ENCODE peak calls at places on chromosome 19, in six cellular contexts. One of them, this sample, is unnamed.

GRCh38 chr19:14031719-14032480 is at the start of gene IL27RA:
- DNase-seq in K562: peak; percentile 88
- DNase-seq in GM12878: peak; percentile 40
- DNase-seq in H1: peak; percentile 84
- DNase-seq in HCT116: no peak
- DNase-seq in HepG2: peak; percentile 46
- DNase-seq in this sample: peak; percentile 56

GRCh38 chr19:10007366-10007765 is 2.9 kb downstream of the COL5A3 start:
- DNase-seq in H1: no peak
- DNase-seq in K562: no peak
- DNase-seq in GM12878: no peak
- DNase-seq in HCT116: no peak
- DNase-seq in HepG2: no peak
- DNase-seq in this sample: no peak

GRCh38 chr19:46413262-46414031 is at the start of gene CCDC8:
- DNase-seq in HepG2: no peak
- DNase-seq in GM12878: no peak
- DNase-seq in HCT116: no peak
- DNase-seq in K562: peak; percentile 98
- DNase-seq in H1: peak; percentile 91
- DNase-seq in this sample: peak; percentile 92

GRCh38 chr19:782195-783043 is 14.8 kb upstream of the PTBP1 start:
- DNase-seq in GM12878: no peak
- DNase-seq in K562: no peak
- DNase-seq in H1: peak; percentile 80
- DNase-seq in HepG2: peak; percentile 89
- DNase-seq in HCT116: no peak
- DNase-seq in this sample: peak; percentile 69

GRCh38 chr19:18743281-18743825 is 47.8 kb downstream of the COMP start:
- DNase-seq in K562: peak; percentile 94
- DNase-seq in HepG2: no peak
- DNase-seq in GM12878: no peak
- DNase-seq in H1: no peak
- DNase-seq in HCT116: no peak
- DNase-seq in this sample: no peak

GRCh38 chr19:5593963-5594255 is 26.2 kb upstream of the TINCR start:
- DNase-seq in HCT116: no peak
- DNase-seq in K562: no peak
- DNase-seq in GM12878: no peak
- DNase-seq in HepG2: no peak
- DNase-seq in H1: no peak
- DNase-seq in this sample: no peak

GRCh38 chr19:46466536-46467199 is 4.7 kb downstream of the PNMA8A start:
- DNase-seq in K562: no peak
- DNase-seq in GM12878: peak; percentile 55
- DNase-seq in HepG2: no peak
- DNase-seq in HCT116: no peak
- DNase-seq in H1: no peak
- DNase-seq in this sample: no peak

GRCh38 chr19:37980419-37980975 is 73.5 kb downstream of the SIPA1L3 start:
- DNase-seq in K562: no peak
- DNase-seq in GM12878: no peak
- DNase-seq in HepG2: no peak
- DNase-seq in H1: no peak
- DNase-seq in HCT116: no peak
- DNase-seq in this sample: no peak

GRCh38 chr19:55419624-55420236 is 12.1 kb upstream of the UBE2S start:
- DNase-seq in K562: no peak
- DNase-seq in H1: no peak
- DNase-seq in HepG2: no peak
- DNase-seq in HCT116: no peak
- DNase-seq in GM12878: no peak
- DNase-seq in this sample: no peak

GRCh38 chr19:1929051-1929742 is 11.8 kb upstream of the CSNK1G2 start:
- DNase-seq in H1: peak; percentile 95
- DNase-seq in HepG2: peak; percentile 65
- DNase-seq in K562: peak; percentile 86
- DNase-seq in GM12878: no peak
- DNase-seq in HCT116: peak; percentile 61
- DNase-seq in this sample: peak; percentile 71

GRCh38 chr19:18063463-18063862 is 23.3 kb downstream of the IL12RB1 start:
- DNase-seq in HepG2: peak; percentile 50
- DNase-seq in HCT116: no peak
- DNase-seq in GM12878: no peak
- DNase-seq in H1: peak; percentile 71
- DNase-seq in K562: peak; percentile 65
- DNase-seq in this sample: peak; percentile 32

GRCh38 chr19:27779953-27780352 is 1433.0 kb downstream of the UQCRFS1 start:
- DNase-seq in HepG2: no peak
- DNase-seq in HCT116: no peak
- DNase-seq in GM12878: no peak
- DNase-seq in K562: no peak
- DNase-seq in H1: no peak
- DNase-seq in this sample: no peak

GRCh38 chr19:49710372-49710951 is 19.5 kb downstream of the CPT1C start:
- DNase-seq in GM12878: no peak
- DNase-seq in HCT116: peak; percentile 48
- DNase-seq in H1: no peak
- DNase-seq in HepG2: no peak
- DNase-seq in K562: peak; percentile 81
- DNase-seq in this sample: no peak

GRCh38 chr19:5324947-5325346 is 15.7 kb downstream of the PTPRS start:
- DNase-seq in K562: no peak
- DNase-seq in HepG2: no peak
- DNase-seq in GM12878: no peak
- DNase-seq in HCT116: no peak
- DNase-seq in H1: no peak
- DNase-seq in this sample: no peak

GRCh38 chr19:17327068-17327653 is 7.5 kb downstream of the ANO8 start:
- DNase-seq in HepG2: no peak
- DNase-seq in H1: no peak
- DNase-seq in HCT116: no peak
- DNase-seq in K562: no peak
- DNase-seq in GM12878: no peak
- DNase-seq in this sample: no peak

GRCh38 chr19:30340724-30341595 is 31.2 kb upstream of the ZNF536 start:
- DNase-seq in H1: no peak
- DNase-seq in HepG2: no peak
- DNase-seq in GM12878: no peak
- DNase-seq in HCT116: no peak
- DNase-seq in K562: no peak
- DNase-seq in this sample: no peak

GRCh38 chr19:46904114-46905060 is 43.6 kb downstream of the ARHGAP35 start:
- DNase-seq in GM12878: no peak
- DNase-seq in K562: no peak
- DNase-seq in HCT116: no peak
- DNase-seq in HepG2: no peak
- DNase-seq in H1: no peak
- DNase-seq in this sample: no peak

GRCh38 chr19:38425810-38426466 is at the start of gene RASGRP4:
- DNase-seq in K562: peak; percentile 81
- DNase-seq in GM12878: no peak
- DNase-seq in HCT116: no peak
- DNase-seq in H1: peak; percentile 56
- DNase-seq in HepG2: no peak
- DNase-seq in this sample: no peak

GRCh38 chr19:53192771-53193533 is at the start of gene ZNF665:
- DNase-seq in HCT116: no peak
- DNase-seq in K562: peak; percentile 92
- DNase-seq in HepG2: no peak
- DNase-seq in GM12878: no peak
- DNase-seq in H1: peak; percentile 82
- DNase-seq in this sample: peak; percentile 72

GRCh38 chr19:518292-519231 is 11.3 kb downstream of the TPGS1 start:
- DNase-seq in GM12878: no peak
- DNase-seq in HepG2: no peak
- DNase-seq in K562: peak; percentile 81
- DNase-seq in HCT116: no peak
- DNase-seq in H1: peak; percentile 75
- DNase-seq in this sample: no peak

GRCh38 chr19:44609219-44609618 is 4.1 kb upstream of the IGSF23 start:
- DNase-seq in HepG2: no peak
- DNase-seq in HCT116: no peak
- DNase-seq in H1: no peak
- DNase-seq in GM12878: no peak
- DNase-seq in K562: no peak
- DNase-seq in this sample: no peak

GRCh38 chr19:43546581-43546980 is 13.6 kb downstream of the ZNF575 start:
- DNase-seq in K562: no peak
- DNase-seq in HCT116: no peak
- DNase-seq in H1: no peak
- DNase-seq in HepG2: no peak
- DNase-seq in GM12878: no peak
- DNase-seq in this sample: no peak

GRCh38 chr19:39544201-39544903 is 4.4 kb upstream of the EID2 start:
- DNase-seq in HCT116: no peak
- DNase-seq in GM12878: no peak
- DNase-seq in H1: no peak
- DNase-seq in HepG2: no peak
- DNase-seq in K562: no peak
- DNase-seq in this sample: no peak

GRCh38 chr19:31979362-31979761 is 366.0 kb upstream of the ZNF507 start:
- DNase-seq in GM12878: no peak
- DNase-seq in H1: no peak
- DNase-seq in HCT116: no peak
- DNase-seq in K562: no peak
- DNase-seq in HepG2: no peak
- DNase-seq in this sample: no peak

GRCh38 chr19:13788991-13789390 is 6.3 kb upstream of the ZSWIM4 start:
- DNase-seq in GM12878: no peak
- DNase-seq in K562: no peak
- DNase-seq in HepG2: no peak
- DNase-seq in HCT116: no peak
- DNase-seq in H1: no peak
- DNase-seq in this sample: no peak

GRCh38 chr19:1507192-1507660 is 5.6 kb downstream of the ADAMTSL5 start:
- DNase-seq in HepG2: no peak
- DNase-seq in GM12878: no peak
- DNase-seq in HCT116: no peak
- DNase-seq in K562: no peak
- DNase-seq in H1: no peak
- DNase-seq in this sample: no peak

GRCh38 chr19:43763473-43763939 is 8.7 kb upstream of the SMG9 start:
- DNase-seq in HepG2: no peak
- DNase-seq in K562: peak; percentile 38
- DNase-seq in H1: no peak
- DNase-seq in GM12878: no peak
- DNase-seq in HCT116: no peak
- DNase-seq in this sample: no peak

GRCh38 chr19:41321600-41322270 is 11.8 kb downstream of the CCDC97 start:
- DNase-seq in HCT116: no peak
- DNase-seq in H1: peak; percentile 80
- DNase-seq in HepG2: peak; percentile 82
- DNase-seq in GM12878: no peak
- DNase-seq in K562: peak; percentile 71
- DNase-seq in this sample: no peak
- TF ChIP-seq ZNF274 in HCT116: no peak
- TF ChIP-seq ZNF274 in H1: no peak
- TF ChIP-seq ZNF274 in HepG2: peak; percentile 48
- TF ChIP-seq ZNF274 in GM12878: no peak
- TF ChIP-seq ZNF274 in K562: no peak
- TF ChIP-seq ZNF274 in this sample: no peak

DNA sequence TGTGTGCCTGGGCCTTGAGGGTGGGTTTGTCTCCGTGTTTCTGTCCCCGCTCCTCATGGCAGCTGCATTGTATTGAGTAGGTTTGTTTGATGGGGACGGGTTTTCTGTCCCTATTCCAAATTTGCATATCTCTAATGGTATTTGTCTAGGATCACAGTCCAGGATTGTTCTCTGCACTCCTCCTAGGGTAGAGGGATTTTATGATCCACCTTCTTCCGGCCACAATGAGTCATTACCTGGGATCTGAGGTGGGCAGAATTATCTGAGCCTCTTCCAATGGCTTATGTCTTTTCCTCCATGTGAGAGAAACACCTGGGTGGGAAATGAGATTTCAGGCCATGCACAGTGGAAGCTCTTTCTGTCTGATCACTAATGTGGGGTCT is 9.7 kb upstream of the LILRB3 start:
- DNase-seq in GM12878: no peak
- DNase-seq in HCT116: no peak
- DNase-seq in K562: no peak
- DNase-seq in H1: no peak
- DNase-seq in HepG2: peak; percentile 39
- DNase-seq in this sample: no peak
- H3K4me3 ChIP-seq in GM12878: no peak overlapping the region
- H3K4me3 ChIP-seq in HCT116: no peak overlapping the region
- H3K4me3 ChIP-seq in K562: no peak overlapping the region
- H3K4me3 ChIP-seq in H1: no peak overlapping the region
- H3K4me3 ChIP-seq in HepG2: no peak overlapping the region
- H3K4me3 ChIP-seq in this sample: no peak overlapping the region

DNA sequence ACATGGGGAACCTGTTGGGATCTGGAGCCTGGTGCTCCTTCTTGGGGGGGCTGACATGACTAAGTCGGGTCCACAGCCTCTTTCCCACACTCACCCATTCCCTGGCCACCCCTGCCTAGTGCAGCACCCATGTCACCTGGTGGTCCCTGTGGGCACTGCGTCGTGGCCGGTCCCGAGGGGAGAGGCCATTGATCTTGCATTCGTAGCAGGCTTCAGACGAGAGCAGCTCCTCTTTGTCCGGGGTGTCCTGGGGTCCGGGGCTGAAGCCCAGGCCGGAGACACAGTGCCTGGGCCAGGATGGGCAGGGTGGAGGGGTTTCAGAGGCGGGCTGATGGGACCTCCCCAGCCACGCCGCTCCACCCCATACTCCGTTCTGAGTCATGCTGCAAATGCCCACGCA is 19.4 kb downstream of the CCL25 start:
- DNase-seq in K562: no peak
- DNase-seq in GM12878: no peak
- DNase-seq in HepG2: no peak
- DNase-seq in HCT116: no peak
- DNase-seq in H1: no peak
- DNase-seq in this sample: no peak
- TF ChIP-seq ZNF274 in K562: no peak
- TF ChIP-seq ZNF274 in GM12878: no peak
- TF ChIP-seq ZNF274 in HepG2: no peak
- TF ChIP-seq ZNF274 in HCT116: no peak
- TF ChIP-seq ZNF274 in H1: no peak
- TF ChIP-seq ZNF274 in this sample: no peak

GRCh38 chr19:15123900-15124299 is 16.7 kb downstream of the SYDE1 start:
- DNase-seq in GM12878: no peak
- DNase-seq in H1: no peak
- DNase-seq in HCT116: no peak
- DNase-seq in HepG2: no peak
- DNase-seq in K562: no peak
- DNase-seq in this sample: no peak
- H3K4me3 ChIP-seq in GM12878: peak overlapping the region; percentile 82
- H3K4me3 ChIP-seq in H1: no peak overlapping the region
- H3K4me3 ChIP-seq in HCT116: no peak overlapping the region
- H3K4me3 ChIP-seq in HepG2: peak overlapping the region; percentile 75
- H3K4me3 ChIP-seq in K562: no peak overlapping the region
- H3K4me3 ChIP-seq in this sample: peak overlapping the region; percentile 76

GRCh38 chr19:33194884-33195710 is 967 bp downstream of the LRP3 start:
- DNase-seq in K562: no peak
- DNase-seq in HCT116: no peak
- DNase-seq in HepG2: peak; percentile 67
- DNase-seq in H1: peak; percentile 73
- DNase-seq in GM12878: no peak
- DNase-seq in this sample: no peak
- TF ChIP-seq ZNF274 in K562: no peak
- TF ChIP-seq ZNF274 in HCT116: no peak
- TF ChIP-seq ZNF274 in HepG2: no peak
- TF ChIP-seq ZNF274 in H1: no peak
- TF ChIP-seq ZNF274 in GM12878: no peak
- TF ChIP-seq ZNF274 in this sample: no peak

This sample was measured in NT2/D1.